ENCODE peak calls at places on chromosomes 3 and 15, in four cellular contexts. T is HCT116, P is H1, L is HepG2. V is an unnamed sample.
A peak's percentile ranks its signal among the peaks of the same experiment; 100 is the strongest.

GRCh38 chr3:138328341-138328740 is 1.3 kb downstream of the NME9 start:
- DNase-seq in T (no peak), P (no peak), L (no peak), V (peak; percentile 15)

GRCh38 chr3:168123211-168124173 is 27.8 kb upstream of the GOLIM4 start:
- DNase-seq in T (no peak), P (no peak), L (no peak), V (no peak)

GRCh38 chr3:187974857-187975257 is 179.1 kb upstream of the LPP start:
- DNase-seq in T (no peak), P (no peak), L (no peak), V (no peak)

GRCh38 chr3:64266065-64266874 is 41.0 kb upstream of the PRICKLE2 start:
- DNase-seq in T (no peak), P (no peak), L (peak; percentile 3), V (no peak)

GRCh38 chr3:24101676-24102168 is 156.6 kb downstream of the NR1D2 start:
- DNase-seq in T (no peak), P (no peak), L (no peak), V (no peak)

GRCh38 chr3:143648708-143649107 is 199.6 kb downstream of the SLC9A9 start:
- DNase-seq in T (peak; percentile 19), P (no peak), L (no peak), V (peak; percentile 43)

GRCh38 chr3:14949126-14949525 is 1.7 kb downstream of the NR2C2 start:
- DNase-seq in T (no peak), P (no peak), L (no peak), V (peak; percentile 23)

GRCh38 chr15:34773013-34773412 is 18.2 kb upstream of the GJD2 start:
- DNase-seq in T (no peak), P (no peak), L (no peak), V (no peak)

GRCh38 chr3:57746156-57747125 is 9.7 kb upstream of the SLMAP start:
- DNase-seq in T (no peak), P (no peak), L (no peak), V (no peak)

GRCh38 chr15:78149805-78150751 is 916 bp downstream of the IDH3A start:
- DNase-seq in T (no peak), P (no peak), L (peak; percentile 25), V (no peak)

GRCh38 chr3:22886394-22886793 is 316.7 kb upstream of the UBE2E2 start:
- DNase-seq in T (no peak), P (no peak), L (no peak), V (no peak)

GRCh38 chr3:174720717-174721116 is 138.4 kb upstream of the NAALADL2 start:
- DNase-seq in T (no peak), P (no peak), L (no peak), V (no peak)

GRCh38 chr3:81170298-81170697 is 591.1 kb downstream of the GBE1 start:
- DNase-seq in T (no peak), P (no peak), L (no peak), V (no peak)

GRCh38 chr3:4696266-4696665 is 203.1 kb downstream of the ITPR1 start:
- DNase-seq in T (no peak), P (no peak), L (no peak), V (no peak)
- TF ChIP-seq FOSL1 in T (no peak), P (no peak), L (no peak), V (no peak)

DNA sequence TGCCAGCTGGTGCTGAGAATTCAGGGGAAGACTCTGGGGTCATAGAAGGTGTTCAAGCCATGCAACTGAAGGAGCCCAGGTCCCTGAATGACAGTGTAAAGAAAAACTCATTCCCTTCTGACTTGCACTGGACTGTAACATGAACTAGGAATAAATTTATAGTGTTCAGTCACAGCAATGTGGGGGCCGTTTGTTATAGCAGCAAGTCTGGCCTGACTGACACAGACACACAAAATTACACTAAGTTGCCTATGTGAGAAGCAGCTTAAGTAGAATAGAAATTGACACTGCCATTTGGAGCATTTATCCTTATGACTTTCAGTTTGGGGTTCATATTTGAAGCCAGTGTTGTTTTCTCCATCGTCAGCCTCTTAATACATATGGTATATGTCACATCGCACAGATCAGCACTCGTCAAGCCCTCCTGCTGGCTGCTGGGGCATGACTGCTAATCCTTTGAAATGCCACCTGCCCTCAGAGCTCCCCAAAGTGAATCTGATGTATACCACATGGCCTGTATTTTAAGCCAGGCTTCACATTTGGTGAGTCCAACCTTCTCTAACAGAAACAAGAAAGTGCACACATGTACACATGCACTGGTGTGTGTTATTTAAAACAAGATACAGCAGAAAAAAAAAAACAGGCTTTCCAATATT is 17.1 kb upstream of the HEG1 start:
- DNase-seq in T (no peak), P (no peak), L (no peak), V (no peak)
- TF ChIP-seq FOSL1 in T (no peak), P (no peak), L (no peak), V (no peak)

DNA sequence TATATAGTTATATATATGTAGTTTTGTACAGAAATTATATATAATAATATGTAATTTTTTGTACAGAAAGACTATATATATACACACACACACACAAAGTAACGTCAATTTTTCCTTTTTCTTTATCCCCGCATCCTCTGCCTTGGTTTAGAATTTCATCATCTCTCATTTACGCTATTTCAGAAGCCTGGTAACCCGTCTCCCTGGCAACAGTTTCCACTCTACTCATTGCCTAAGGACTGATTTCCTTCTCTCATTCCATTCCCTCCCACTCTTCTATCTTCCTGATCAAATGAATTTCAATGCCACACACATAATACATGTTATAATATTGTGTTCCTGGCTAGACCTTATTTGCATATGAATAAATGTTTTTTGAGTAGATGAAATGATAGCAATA is 47.8 kb upstream of the NDN start:
- DNase-seq in T (no peak), P (no peak), L (no peak), V (no peak)
- TF ChIP-seq FOSL1 in T (no peak), P (no peak), L (no peak), V (no peak)

DNA sequence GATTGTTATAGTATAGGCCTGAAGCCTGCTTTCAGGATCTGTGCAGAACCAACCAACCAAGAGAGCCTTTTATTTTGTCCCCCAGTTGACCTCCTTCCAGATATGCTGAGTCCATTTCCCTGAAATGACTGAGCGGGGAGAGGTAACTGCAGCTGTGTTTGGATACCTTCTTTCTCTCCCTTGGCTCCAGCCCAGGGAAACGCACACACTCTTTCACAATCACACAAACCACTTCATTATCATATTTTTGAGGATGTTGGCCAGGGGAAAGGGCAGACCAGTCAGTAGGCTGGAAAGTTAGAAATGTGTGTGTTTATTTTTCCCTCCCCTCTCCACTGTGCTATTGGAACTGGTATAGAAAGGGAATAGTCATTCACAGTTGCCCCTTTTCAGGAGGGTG is 417.7 kb upstream of the TBL1XR1 start:
- DNase-seq in T (no peak), P (no peak), L (peak; percentile 82), V (peak; percentile 34)
- TF ChIP-seq FOSL1 in T (no peak), P (no peak), L (no peak), V (no peak)

GRCh38 chr3:133709139-133709538 is 37.1 kb upstream of the TF start:
- DNase-seq in T (no peak), P (no peak), L (no peak), V (no peak)

GRCh38 chr3:133703915-133704314 is 42.2 kb upstream of the TOPBP1 start:
- DNase-seq in T (no peak), P (no peak), L (peak; percentile 25), V (no peak)

GRCh38 chr3:133711013-133711412 is 35.2 kb upstream of the TF start:
- DNase-seq in T (no peak), P (no peak), L (no peak), V (no peak)

GRCh38 chr3:133701435-133702358 is 40.0 kb upstream of the TOPBP1 start:
- DNase-seq in T (no peak), P (no peak), L (no peak), V (no peak)

DNA sequence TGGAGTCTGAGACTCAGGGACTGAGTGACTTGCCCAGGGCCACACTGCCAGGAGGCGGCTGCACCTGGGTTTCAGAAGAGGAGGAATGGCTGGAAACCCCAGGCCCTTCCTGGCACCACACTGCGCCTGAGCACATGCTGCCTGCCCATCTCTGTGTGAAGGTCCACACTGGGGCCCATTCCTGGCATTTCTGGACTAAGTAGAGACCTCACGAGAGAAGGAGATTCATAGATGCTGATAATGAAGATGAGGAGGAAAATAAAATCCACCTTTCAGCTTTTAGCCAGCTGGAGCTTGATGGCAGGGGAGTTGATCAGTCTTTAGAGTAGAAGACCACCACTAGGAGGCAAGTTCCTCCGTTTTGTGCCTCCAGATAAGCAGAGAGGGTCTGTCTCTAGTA is 40.2 kb upstream of the TF start:
- DNase-seq in T (no peak), P (no peak), L (no peak), V (peak; percentile 14)
- TF ChIP-seq FOSL1 in T (no peak), P (no peak), L (no peak), V (no peak)

GRCh38 chr3:197212290-197212689 is 86.1 kb downstream of the DLG1 start:
- DNase-seq in T (no peak), P (no peak), L (no peak), V (no peak)
- TF ChIP-seq FOSL1 in T (no peak), P (no peak), L (no peak), V (no peak)

GRCh38 chr15:74460298-74460697 is 662 bp downstream of the UBL7 start:
- DNase-seq in T (no peak), P (no peak), L (no peak), V (peak; percentile 6)
- TF ChIP-seq FOSL1 in T (no peak), P (no peak), L (no peak), V (no peak)

GRCh38 chr3:172607305-172608121 is 84.3 kb upstream of the TNFSF10 start:
- DNase-seq in T (no peak), P (peak; percentile 29), L (no peak), V (no peak)
- TF ChIP-seq FOSL1 in T (no peak), P (no peak), L (no peak), V (no peak)

DNA sequence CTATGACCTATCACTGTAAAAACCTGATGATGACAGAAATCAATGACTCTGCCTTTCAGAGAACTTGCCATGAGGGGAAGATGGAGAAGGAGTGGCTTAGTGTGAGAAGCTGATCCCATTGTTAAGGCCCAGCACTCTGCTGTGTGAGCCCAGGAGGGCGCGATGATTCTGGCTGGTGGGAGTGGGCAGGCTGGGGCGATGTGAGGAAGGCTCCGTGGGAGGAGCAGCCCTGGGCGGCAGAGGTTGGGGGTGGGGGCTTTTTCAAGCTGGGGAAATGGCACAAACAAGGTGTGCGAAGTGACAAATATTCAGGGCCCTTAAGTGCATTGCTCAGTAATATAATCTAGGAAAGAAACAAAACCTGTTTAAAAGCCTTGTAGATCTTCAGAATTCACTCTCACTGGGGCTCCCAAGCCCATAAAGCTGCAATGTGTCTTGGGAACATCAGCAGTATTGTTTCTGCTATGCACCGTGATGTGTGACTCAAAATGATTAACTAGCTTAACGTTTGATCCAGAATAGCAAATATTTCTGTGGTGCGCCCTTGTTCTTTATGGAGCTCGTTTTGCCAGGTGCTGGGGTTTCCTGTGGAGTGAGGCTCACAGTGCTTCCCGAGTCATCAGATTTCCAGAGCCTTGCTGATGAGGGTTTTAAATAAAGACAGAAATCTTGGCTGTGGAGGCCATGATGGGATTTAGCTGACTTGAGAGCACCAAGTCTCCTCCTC is 141.0 kb downstream of the CHDH start:
- DNase-seq in T (no peak), P (no peak), L (no peak), V (no peak)
- TF ChIP-seq FOSL1 in T (no peak), P (no peak), L (no peak), V (no peak)

GRCh38 chr3:61522064-61522463 is 39.3 kb upstream of the PTPRG start:
- DNase-seq in T (no peak), P (no peak), L (no peak), V (no peak)
- TF ChIP-seq FOSL1 in T (no peak), P (no peak), L (no peak), V (no peak)